ENCODE peak calls at places on chromosomes 3 and 15, in six cellular contexts. S is cardiac muscle cell, J is heart left ventricle, M is esophagus muscularis mucosa, V is kidney epithelial cell, C is WTC11. Q is an unnamed sample.

GRCh38 chr3:177693596-177693995 is 496.3 kb upstream of the TBL1XR1 start:
- DNase-seq in V (no peak), M (no peak), J (no peak), S (no peak), C (no peak), Q (no peak)

GRCh38 chr15:31338879-31339557 is 12.4 kb downstream of the KLF13 start:
- DNase-seq in M (no peak), V (peak), C (no peak), J (peak), S (peak), Q (no peak)

GRCh38 chr15:70605606-70606410 is 157.6 kb downstream of the UACA start:
- DNase-seq in V (no peak), S (peak), M (peak), J (peak), C (no peak), Q (no peak)

GRCh38 chr3:34419801-34420200 is 621.4 kb downstream of the PDCD6IP start:
- DNase-seq in V (no peak), C (peak), J (no peak), S (peak), M (no peak), Q (no peak)

GRCh38 chr3:42183991-42184621 is 81.9 kb downstream of the CCK start:
- DNase-seq in V (no peak), M (no peak), S (no peak), J (no peak), C (no peak), Q (peak)

GRCh38 chr3:155704771-155705559 is 39.9 kb downstream of the PLCH1 start:
- DNase-seq in S (no peak), M (no peak), V (no peak), C (no peak), J (no peak), Q (peak)

GRCh38 chr3:100073555-100074307 is 40.6 kb downstream of the FILIP1L start:
- DNase-seq in J (peak), V (no peak), M (no peak), C (peak), S (peak), Q (no peak)

GRCh38 chr15:63015618-63016017 is 26.9 kb upstream of the TPM1 start:
- DNase-seq in J (no peak), M (no peak), V (peak), C (no peak), S (no peak), Q (peak)

GRCh38 chr15:94203321-94203720 is 28.0 kb upstream of the MCTP2 start:
- DNase-seq in S (no peak), M (no peak), J (no peak), V (no peak), C (no peak), Q (no peak)

GRCh38 chr3:124882749-124883148 is 4.4 kb downstream of the ITGB5 start:
- DNase-seq in J (no peak), V (no peak), M (no peak), C (no peak), S (no peak), Q (no peak)

DNA sequence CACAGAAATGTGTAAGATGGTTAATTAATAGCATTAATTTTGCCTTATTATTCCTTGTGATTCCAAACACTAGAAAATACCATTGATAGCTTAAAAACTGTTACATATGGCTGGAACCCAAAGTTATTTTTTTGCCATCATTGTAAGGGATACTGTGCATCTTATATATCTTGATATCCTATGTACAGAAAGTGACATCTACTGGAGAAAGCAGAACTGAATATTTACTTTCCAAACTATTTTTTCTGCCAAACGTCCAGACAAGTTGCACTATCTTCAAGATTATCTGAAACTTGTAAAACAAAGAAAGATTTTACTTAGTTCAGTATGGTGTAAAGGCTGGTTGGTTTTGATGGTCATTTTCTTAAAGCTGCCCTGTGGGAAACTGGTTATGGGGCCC is 33.3 kb upstream of the MEIS2 start:
- DNase-seq in V (no peak), M (no peak), S (no peak), C (no peak), J (no peak), Q (no peak)
- TF ChIP-seq CTCF in V (peak), M (peak), S (peak), C (no peak), J (peak), Q (no peak)

GRCh38 chr3:71247221-71247947 is 336.1 kb downstream of the FOXP1 start:
- DNase-seq in M (no peak), V (no peak), S (peak), C (peak), J (no peak), Q (peak)
- TF ChIP-seq CTCF in M (no peak), V (no peak), S (no peak), C (no peak), J (no peak), Q (no peak)

GRCh38 chr3:61778095-61778494 is 216.7 kb downstream of the PTPRG start:
- DNase-seq in S (peak), M (no peak), V (no peak), J (no peak), C (no peak), Q (no peak)

GRCh38 chr3:61776390-61776789 is 215.0 kb downstream of the PTPRG start:
- DNase-seq in S (no peak), C (no peak), M (no peak), J (no peak), V (no peak), Q (no peak)

GRCh38 chr3:61780455-61781239 is 219.3 kb downstream of the PTPRG start:
- DNase-seq in C (no peak), S (no peak), V (no peak), M (peak), J (no peak), Q (no peak)

GRCh38 chr3:61774279-61774890 is 213.0 kb downstream of the PTPRG start:
- DNase-seq in V (no peak), C (no peak), M (no peak), J (no peak), S (no peak), Q (no peak)

GRCh38 chr3:61777483-61777882 is 216.1 kb downstream of the PTPRG start:
- DNase-seq in J (no peak), M (peak), S (no peak), V (no peak), C (no peak), Q (no peak)
- TF ChIP-seq CTCF in J (no peak), M (no peak), S (no peak), V (no peak), C (no peak), Q (no peak)

GRCh38 chr3:127124135-127124534 is 68.8 kb upstream of the PRR23E start:
- DNase-seq in M (no peak), V (no peak), S (peak), J (no peak), C (no peak), Q (no peak)

GRCh38 chr3:127121221-127121647 is 71.7 kb upstream of the PRR23E start:
- DNase-seq in V (no peak), J (no peak), S (no peak), C (no peak), M (no peak), Q (no peak)

GRCh38 chr3:127121850-127122249 is 71.1 kb upstream of the PRR23E start:
- DNase-seq in M (no peak), J (no peak), S (no peak), V (no peak), C (no peak), Q (no peak)

DNA sequence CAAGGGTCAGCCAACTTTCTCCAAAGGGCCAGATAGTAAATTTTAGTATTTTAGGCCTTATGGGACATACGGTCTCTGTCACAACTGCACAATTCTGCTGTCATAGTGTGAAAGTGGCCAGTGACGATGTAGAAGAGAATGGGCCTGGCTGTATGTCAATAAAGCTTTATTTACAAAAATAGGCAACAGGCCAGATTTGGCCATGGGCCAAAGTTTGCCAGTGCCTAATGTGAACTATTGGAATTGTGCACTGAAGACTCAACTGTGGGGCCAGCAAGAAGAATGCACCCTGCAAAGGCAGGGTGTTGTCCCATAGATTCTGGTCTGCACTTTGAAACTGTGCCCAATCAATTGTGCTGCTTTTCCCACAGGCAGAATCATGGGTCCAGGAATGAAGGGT is 69.4 kb upstream of the PRR23E start:
- DNase-seq in V (no peak), M (no peak), S (no peak), C (no peak), J (no peak), Q (no peak)
- TF ChIP-seq CTCF in V (no peak), M (no peak), S (no peak), C (no peak), J (no peak), Q (no peak)

GRCh38 chr15:38028869-38029268 is 94.4 kb downstream of the TMCO5A start:
- DNase-seq in J (no peak), C (no peak), V (no peak), S (no peak), M (no peak), Q (no peak)
- TF ChIP-seq CTCF in J (no peak), C (no peak), V (no peak), S (peak), M (no peak), Q (no peak)

DNA sequence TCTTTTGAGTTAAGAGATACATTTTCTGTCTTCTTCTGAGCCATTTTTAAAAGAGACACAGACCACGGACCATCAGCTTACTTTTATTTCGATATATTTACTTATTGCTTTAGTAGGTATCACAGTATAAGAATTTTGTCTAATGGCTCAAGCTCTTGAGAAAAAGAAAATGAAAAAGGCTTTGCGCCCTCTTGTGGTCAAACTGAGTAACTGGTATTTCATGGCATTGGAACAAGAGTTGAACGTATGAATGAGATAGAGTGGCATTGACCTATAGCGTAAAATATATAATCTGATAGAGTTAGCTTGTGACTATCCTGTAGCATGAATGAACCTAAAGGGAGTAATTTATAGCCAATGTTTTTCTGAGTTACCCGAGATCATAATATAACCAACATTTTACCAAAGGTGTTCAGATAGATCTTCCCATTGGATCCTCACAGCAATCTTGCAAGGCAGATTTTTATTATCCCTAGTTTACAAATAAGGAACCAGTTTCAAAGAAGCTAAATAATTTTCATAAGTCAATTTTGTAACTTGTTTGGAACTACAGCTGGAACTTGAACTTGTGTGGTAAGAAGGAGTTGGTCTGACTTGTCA is 154.6 kb downstream of the POLR2M start:
- DNase-seq in J (no peak), C (no peak), S (peak), M (peak), V (peak), Q (peak)
- TF ChIP-seq CTCF in J (peak), C (peak), S (peak), M (peak), V (peak), Q (peak)

DNA sequence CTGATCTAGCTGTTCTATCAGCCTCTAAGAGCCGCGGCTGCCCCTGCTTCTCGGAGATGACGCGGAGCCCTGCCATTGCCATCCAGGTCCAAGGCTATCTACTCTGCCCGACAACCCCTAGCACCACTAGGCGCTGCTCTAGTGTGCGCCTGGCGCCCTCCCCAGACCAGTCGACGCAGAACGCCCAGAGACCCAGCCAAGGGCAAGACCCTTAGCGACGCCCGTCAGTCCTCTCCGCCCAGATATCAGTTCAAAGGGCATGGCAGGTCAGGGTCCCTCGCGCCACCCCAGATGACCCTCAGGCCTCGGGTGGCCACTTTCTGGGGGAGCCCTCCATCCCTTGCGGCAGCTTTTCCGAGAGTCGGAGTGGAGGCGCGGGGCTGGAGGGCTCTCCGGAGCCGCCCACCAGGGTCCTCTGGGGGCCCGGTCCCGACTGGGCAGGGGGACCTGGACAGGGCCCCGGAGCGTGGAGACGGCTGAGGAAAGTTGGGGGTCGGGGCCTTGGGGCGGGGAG is 371 bp upstream of the CLSTN2 start:
- DNase-seq in C (peak), V (peak), M (peak), J (peak), S (peak), Q (no peak)
- TF ChIP-seq CTCF in C (peak), V (peak), M (no peak), J (peak), S (peak), Q (no peak)

GRCh38 chr3:140828585-140828984 is 113.1 kb upstream of the SLC25A36 start:
- DNase-seq in V (no peak), M (no peak), S (no peak), J (no peak), C (no peak), Q (no peak)

GRCh38 chr3:140822381-140823047 is 119.1 kb upstream of the SLC25A36 start:
- DNase-seq in J (no peak), V (no peak), C (no peak), M (no peak), S (peak), Q (no peak)

GRCh38 chr3:140827894-140828293 is 113.7 kb upstream of the SLC25A36 start:
- DNase-seq in S (no peak), J (no peak), C (no peak), M (no peak), V (no peak), Q (no peak)

GRCh38 chr3:140821493-140821892 is 120.1 kb upstream of the SLC25A36 start:
- DNase-seq in V (no peak), S (no peak), J (no peak), C (no peak), M (no peak), Q (no peak)

DNA sequence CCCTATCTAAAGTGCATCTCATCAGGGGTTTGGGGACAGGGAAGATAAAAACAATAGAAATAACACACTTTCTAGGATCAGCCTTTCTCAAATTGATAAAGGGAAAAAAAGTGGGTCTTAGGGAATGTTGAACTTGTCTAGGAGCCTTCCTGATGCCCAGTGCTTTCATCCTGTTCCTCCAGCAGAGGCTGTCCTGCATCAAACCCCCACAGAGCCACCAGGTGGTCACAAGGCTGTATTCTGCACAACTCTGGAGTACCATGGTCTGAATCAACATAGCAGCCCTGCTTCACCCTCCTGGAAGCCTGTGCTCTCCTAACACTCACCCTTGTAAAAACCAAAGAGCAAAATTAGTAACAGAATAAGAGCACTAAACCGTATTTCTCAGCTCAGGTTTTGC is 118.5 kb upstream of the SLC25A36 start:
- DNase-seq in S (no peak), C (no peak), V (no peak), M (no peak), J (no peak), Q (no peak)
- TF ChIP-seq CTCF in S (no peak), C (no peak), V (no peak), M (no peak), J (no peak), Q (no peak)

Q was measured in Calu3.